ENCODE peak calls at places on chromosome 20, in ten cellular contexts. P is activated CD8-positive, alpha-beta T cell treated with anti-CD3 and anti-CD28 coated beads for 36 hours; A is epithelial cell of esophagus; D is AG09309; H is endothelial cell; C is left lung; S is lower leg skin; F is CD8-positive, alpha-beta T cell; X is left ventricle myocardium inferior; W is CD4-positive, alpha-beta T cell. G is an unnamed sample.

GRCh38 chr20:11084508-11084907 is 410.7 kb upstream of the JAG1 start:
- DNase-seq in P (no peak), A (no peak), D (no peak), H (no peak), C (no peak), S (no peak), F (no peak), X (no peak), W (no peak), G (no peak)

GRCh38 chr20:58892126-58892931 is 39.8 kb downstream of the GNAS start:
- DNase-seq in P (peak; percentile 90), A (peak; percentile 54), D (no peak), H (peak; percentile 79), C (peak; percentile 80), S (peak; percentile 62), F (peak; percentile 74), X (peak; percentile 82), W (peak; percentile 74), G (peak; percentile 64)

GRCh38 chr20:60453847-60454246 is 495.6 kb downstream of the CDH26 start:
- DNase-seq in P (no peak), A (no peak), D (no peak), H (peak; percentile 7), C (no peak), S (no peak), F (no peak), X (no peak), W (no peak), G (no peak)

GRCh38 chr20:15597306-15597705 is 975.9 kb downstream of the KIF16B start:
- DNase-seq in P (no peak), A (no peak), D (no peak), H (no peak), C (no peak), S (no peak), F (no peak), X (no peak), W (no peak), G (no peak)

GRCh38 chr20:62122659-62123449 is 579 bp downstream of the LSM14B start:
- DNase-seq in P (peak; percentile 35), A (peak; percentile 45), D (no peak), H (no peak), C (no peak), S (no peak), F (peak; percentile 44), X (no peak), W (peak; percentile 55), G (peak; percentile 53)

GRCh38 chr20:61998343-61999121 is 67.1 kb downstream of the TAF4 start:
- DNase-seq in P (no peak), A (no peak), D (no peak), H (no peak), C (no peak), S (no peak), F (no peak), X (no peak), W (no peak), G (no peak)

GRCh38 chr20:23870461-23870860 is 9.1 kb downstream of the CST5 start:
- DNase-seq in P (no peak), A (no peak), D (no peak), H (no peak), C (no peak), S (no peak), F (no peak), X (no peak), W (no peak), G (no peak)

GRCh38 chr20:45061244-45061643 is 39.7 kb downstream of the KCNS1 start:
- DNase-seq in P (peak; percentile 21), A (peak; percentile 97), D (peak; percentile 72), H (no peak), C (no peak), S (no peak), F (no peak), X (no peak), W (no peak), G (no peak)

GRCh38 chr20:1291191-1291741 is 25.2 kb downstream of the SNPH start:
- DNase-seq in P (no peak), A (no peak), D (no peak), H (no peak), C (no peak), S (no peak), F (no peak), X (no peak), W (no peak), G (no peak)

GRCh38 chr20:2822073-2822472 is 5.9 kb downstream of the TMEM239 start:
- DNase-seq in P (peak; percentile 69), A (no peak), D (no peak), H (no peak), C (no peak), S (no peak), F (peak; percentile 28), X (no peak), W (no peak), G (no peak)

GRCh38 chr20:10864076-10864672 is 190.4 kb upstream of the JAG1 start:
- DNase-seq in P (no peak), A (peak; percentile 83), D (no peak), H (no peak), C (peak; percentile 59), S (peak; percentile 46), F (no peak), X (peak; percentile 25), W (no peak), G (no peak)

GRCh38 chr20:57268399-57269076 is 2.1 kb upstream of the BMP7 start:
- DNase-seq in P (no peak), A (no peak), D (no peak), H (no peak), C (no peak), S (no peak), F (no peak), X (no peak), W (no peak), G (no peak)

GRCh38 chr20:32052090-32052791 is at the start of gene HCK:
- DNase-seq in P (peak; percentile 12), A (no peak), D (no peak), H (no peak), C (peak; percentile 72), S (no peak), F (no peak), X (peak; percentile 49), W (no peak), G (peak; percentile 46)

GRCh38 chr20:59835057-59835447 is 98.4 kb downstream of the SYCP2 start:
- DNase-seq in P (no peak), A (no peak), D (no peak), H (no peak), C (no peak), S (no peak), F (no peak), X (peak; percentile 9), W (no peak), G (no peak)

GRCh38 chr20:44355503-44356352 is at the start of gene HNF4A:
- DNase-seq in P (no peak), A (no peak), D (no peak), H (no peak), C (no peak), S (no peak), F (no peak), X (no peak), W (no peak), G (no peak)

GRCh38 chr20:58854638-58855471 is 2.3 kb downstream of the GNAS start:
- DNase-seq in P (no peak), A (no peak), D (no peak), H (no peak), C (no peak), S (no peak), F (no peak), X (no peak), W (no peak), G (peak; percentile 24)

GRCh38 chr20:44187054-44187762 is at the start of gene JPH2:
- DNase-seq in P (no peak), A (peak; percentile 89), D (no peak), H (peak; percentile 40), C (no peak), S (peak; percentile 33), F (no peak), X (peak; percentile 76), W (no peak), G (no peak)

GRCh38 chr20:46974669-46975434 is 80.2 kb downstream of the EYA2 start:
- DNase-seq in P (no peak), A (peak; percentile 94), D (no peak), H (no peak), C (no peak), S (peak; percentile 59), F (no peak), X (no peak), W (no peak), G (no peak)

DNA sequence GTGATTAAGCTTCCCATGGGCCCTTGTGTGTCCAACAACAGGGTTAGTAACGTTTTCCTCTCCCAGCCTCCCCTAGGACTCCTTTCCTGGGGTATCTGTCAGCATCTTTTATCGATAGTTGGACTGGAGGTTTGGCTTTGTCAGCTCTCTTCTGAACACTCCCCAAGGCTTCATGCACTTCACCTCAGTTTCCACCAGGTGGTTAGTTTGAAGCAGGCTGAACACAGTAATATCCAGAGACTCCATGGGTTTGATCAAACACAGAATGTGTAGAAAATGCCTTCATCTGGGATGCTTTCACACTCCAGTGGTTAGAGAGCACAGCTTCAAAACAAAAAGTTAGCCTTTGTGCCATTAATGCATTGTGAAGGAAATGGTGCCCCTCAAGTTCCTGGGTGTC is 139.1 kb downstream of the SLC24A3 start:
- DNase-seq in P (no peak), A (no peak), D (no peak), H (no peak), C (no peak), S (no peak), F (no peak), X (no peak), W (no peak), G (no peak)
- TF ChIP-seq CTCF in P (no peak), A (peak; percentile 10), D (no peak), H (no peak), C (no peak), S (no peak), F (no peak), X (no peak), W (no peak), G (no peak)

GRCh38 chr20:36141310-36141709 is 13.2 kb upstream of the EPB41L1 start:
- DNase-seq in P (no peak), A (no peak), D (no peak), H (no peak), C (no peak), S (no peak), F (no peak), X (no peak), W (no peak), G (no peak)
- TF ChIP-seq CTCF in P (no peak), A (no peak), D (no peak), H (no peak), C (no peak), S (no peak), F (no peak), X (no peak), W (no peak), G (no peak)

GRCh38 chr20:12966468-12967085 is 42.2 kb upstream of the SPTLC3 start:
- DNase-seq in P (no peak), A (peak; percentile 51), D (peak; percentile 25), H (no peak), C (no peak), S (no peak), F (no peak), X (no peak), W (no peak), G (no peak)
- TF ChIP-seq CTCF in P (no peak), A (peak; percentile 55), D (peak; percentile 55), H (no peak), C (no peak), S (no peak), F (no peak), X (peak; percentile 48), W (no peak), G (no peak)

DNA sequence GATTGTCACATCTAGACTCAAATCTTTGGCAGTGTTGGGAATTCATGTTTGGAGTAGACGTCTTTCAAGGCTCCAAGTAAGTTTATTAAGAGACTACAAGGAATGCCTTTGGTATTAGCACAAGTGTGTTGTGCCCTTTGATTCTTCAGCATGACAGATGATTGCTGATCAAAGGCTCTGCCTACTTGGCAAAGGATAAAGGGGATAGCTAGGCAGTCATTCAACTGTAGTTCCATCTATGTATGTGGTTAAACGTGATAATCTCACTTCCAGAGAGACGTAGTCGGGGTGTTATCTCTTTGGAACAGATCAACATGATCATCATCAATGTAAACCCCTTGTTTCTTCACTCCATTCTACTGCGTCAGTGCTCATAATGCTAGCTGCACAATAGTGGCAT is 86.2 kb downstream of the SPTLC3 start:
- DNase-seq in P (no peak), A (no peak), D (no peak), H (no peak), C (no peak), S (no peak), F (no peak), X (no peak), W (no peak), G (no peak)
- TF ChIP-seq CTCF in P (no peak), A (no peak), D (no peak), H (no peak), C (no peak), S (no peak), F (no peak), X (no peak), W (no peak), G (no peak)

G was measured in activated B cell treated with CpG ODN at 0.5 μM for 24 hours.